ENCODE peak calls at places on chromosomes 2 and 18, in eight cellular contexts. One of them, this sample, is unnamed.

GRCh38 chr18:62200121-62200914 is 13.3 kb downstream of the RELCH start:
- DNase-seq in psoas muscle: no peak
- DNase-seq in kidney: no peak
- DNase-seq in heart left ventricle: no peak
- DNase-seq in right lobe of liver: no peak
- DNase-seq in lung: no peak
- DNase-seq in left ventricle myocardium inferior: no peak
- DNase-seq in esophagus squamous epithelium: no peak
- DNase-seq in this sample: no peak

GRCh38 chr2:241612156-241613017 is 24.6 kb downstream of the THAP4 start:
- DNase-seq in psoas muscle: no peak
- DNase-seq in lung: no peak
- DNase-seq in left ventricle myocardium inferior: no peak
- DNase-seq in kidney: no peak
- DNase-seq in right lobe of liver: no peak
- DNase-seq in heart left ventricle: no peak
- DNase-seq in esophagus squamous epithelium: no peak
- DNase-seq in this sample: no peak

GRCh38 chr2:232325324-232326273 is 53.0 kb upstream of the ALPP start:
- DNase-seq in heart left ventricle: no peak
- DNase-seq in psoas muscle: peak; percentile 81
- DNase-seq in esophagus squamous epithelium: no peak
- DNase-seq in right lobe of liver: peak; percentile 74
- DNase-seq in left ventricle myocardium inferior: peak; percentile 59
- DNase-seq in lung: peak; percentile 54
- DNase-seq in kidney: peak; percentile 78
- DNase-seq in this sample: no peak

GRCh38 chr2:3101704-3102055 is 275.9 kb downstream of the EIPR1 start:
- DNase-seq in lung: peak; percentile 25
- DNase-seq in left ventricle myocardium inferior: no peak
- DNase-seq in heart left ventricle: no peak
- DNase-seq in psoas muscle: no peak
- DNase-seq in esophagus squamous epithelium: no peak
- DNase-seq in right lobe of liver: no peak
- DNase-seq in kidney: peak; percentile 45
- DNase-seq in this sample: no peak

GRCh38 chr2:56580242-56580641 is 396.5 kb downstream of the CCDC85A start:
- DNase-seq in left ventricle myocardium inferior: no peak
- DNase-seq in esophagus squamous epithelium: no peak
- DNase-seq in lung: no peak
- DNase-seq in psoas muscle: no peak
- DNase-seq in kidney: no peak
- DNase-seq in right lobe of liver: no peak
- DNase-seq in heart left ventricle: no peak
- DNase-seq in this sample: no peak

GRCh38 chr18:23943104-23943503 is 71.5 kb upstream of the TTC39C start:
- DNase-seq in lung: no peak
- DNase-seq in esophagus squamous epithelium: no peak
- DNase-seq in kidney: no peak
- DNase-seq in psoas muscle: no peak
- DNase-seq in right lobe of liver: no peak
- DNase-seq in left ventricle myocardium inferior: no peak
- DNase-seq in heart left ventricle: no peak
- DNase-seq in this sample: no peak

GRCh38 chr2:51225377-51225776 is 193.4 kb upstream of the NRXN1 start:
- DNase-seq in left ventricle myocardium inferior: no peak
- DNase-seq in lung: no peak
- DNase-seq in right lobe of liver: no peak
- DNase-seq in kidney: no peak
- DNase-seq in esophagus squamous epithelium: no peak
- DNase-seq in psoas muscle: no peak
- DNase-seq in heart left ventricle: no peak
- DNase-seq in this sample: no peak

GRCh38 chr2:172101008-172101706 is 1.5 kb downstream of the DLX2 start:
- DNase-seq in psoas muscle: no peak
- DNase-seq in lung: no peak
- DNase-seq in left ventricle myocardium inferior: no peak
- DNase-seq in esophagus squamous epithelium: no peak
- DNase-seq in right lobe of liver: no peak
- DNase-seq in kidney: peak; percentile 53
- DNase-seq in heart left ventricle: no peak
- DNase-seq in this sample: no peak

GRCh38 chr2:151337643-151338042 is 19.7 kb upstream of the TNFAIP6 start:
- DNase-seq in right lobe of liver: no peak
- DNase-seq in heart left ventricle: no peak
- DNase-seq in kidney: no peak
- DNase-seq in psoas muscle: no peak
- DNase-seq in esophagus squamous epithelium: no peak
- DNase-seq in left ventricle myocardium inferior: no peak
- DNase-seq in lung: no peak
- DNase-seq in this sample: no peak

GRCh38 chr2:132670961-132671781 is 1.2 kb upstream of the LYPD1 start:
- DNase-seq in right lobe of liver: no peak
- DNase-seq in esophagus squamous epithelium: no peak
- DNase-seq in lung: no peak
- DNase-seq in psoas muscle: no peak
- DNase-seq in kidney: no peak
- DNase-seq in left ventricle myocardium inferior: no peak
- DNase-seq in heart left ventricle: no peak
- DNase-seq in this sample: no peak

GRCh38 chr2:235523021-235523420 is 29.2 kb downstream of the AGAP1 start:
- DNase-seq in right lobe of liver: no peak
- DNase-seq in esophagus squamous epithelium: no peak
- DNase-seq in psoas muscle: no peak
- DNase-seq in heart left ventricle: no peak
- DNase-seq in lung: no peak
- DNase-seq in kidney: peak; percentile 7
- DNase-seq in left ventricle myocardium inferior: no peak
- DNase-seq in this sample: no peak

GRCh38 chr2:58289029-58289428 is 47.9 kb upstream of the FANCL start:
- DNase-seq in right lobe of liver: no peak
- DNase-seq in heart left ventricle: no peak
- DNase-seq in lung: no peak
- DNase-seq in psoas muscle: no peak
- DNase-seq in left ventricle myocardium inferior: no peak
- DNase-seq in esophagus squamous epithelium: no peak
- DNase-seq in kidney: no peak
- DNase-seq in this sample: no peak

DNA sequence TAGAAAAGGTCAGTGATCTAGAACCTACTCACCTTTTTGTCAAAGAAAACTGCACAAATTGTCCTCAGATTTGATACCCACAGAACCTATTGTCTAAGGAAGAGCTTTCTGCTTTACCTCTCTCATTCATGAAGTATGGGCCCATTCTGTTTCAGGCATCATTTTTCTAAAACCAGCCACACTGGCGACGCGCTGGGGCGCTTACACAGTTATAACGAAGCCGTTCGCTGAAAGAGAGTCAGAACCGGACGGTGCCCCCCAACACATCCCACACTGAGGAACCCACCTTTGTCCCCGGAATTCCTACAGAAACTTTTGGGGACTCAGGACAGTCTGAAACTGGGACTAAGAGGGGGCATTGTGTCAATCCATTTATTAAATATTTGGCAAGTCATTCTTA is 206.3 kb upstream of the HAAO start:
- DNase-seq in right lobe of liver: peak; percentile 5
- DNase-seq in lung: no peak
- DNase-seq in left ventricle myocardium inferior: no peak
- DNase-seq in esophagus squamous epithelium: no peak
- DNase-seq in kidney: no peak
- DNase-seq in heart left ventricle: no peak
- DNase-seq in psoas muscle: no peak
- DNase-seq in this sample: no peak
- H3K27ac ChIP-seq in right lobe of liver: no peak overlapping the region
- H3K27ac ChIP-seq in lung: no peak overlapping the region
- H3K27ac ChIP-seq in left ventricle myocardium inferior: no peak overlapping the region
- H3K27ac ChIP-seq in esophagus squamous epithelium: peak overlapping the region; percentile 90
- H3K27ac ChIP-seq in kidney: no peak overlapping the region
- H3K27ac ChIP-seq in heart left ventricle: no peak overlapping the region
- H3K27ac ChIP-seq in psoas muscle: no peak overlapping the region
- H3K27ac ChIP-seq in this sample: no peak overlapping the region

GRCh38 chr2:234437642-234438321 is 59.1 kb downstream of the ARL4C start:
- DNase-seq in left ventricle myocardium inferior: peak; percentile 24
- DNase-seq in heart left ventricle: no peak
- DNase-seq in esophagus squamous epithelium: no peak
- DNase-seq in psoas muscle: no peak
- DNase-seq in right lobe of liver: no peak
- DNase-seq in lung: no peak
- DNase-seq in kidney: no peak
- DNase-seq in this sample: no peak

GRCh38 chr2:234436482-234436837 is 60.4 kb downstream of the ARL4C start:
- DNase-seq in right lobe of liver: no peak
- DNase-seq in esophagus squamous epithelium: no peak
- DNase-seq in lung: no peak
- DNase-seq in left ventricle myocardium inferior: no peak
- DNase-seq in heart left ventricle: no peak
- DNase-seq in psoas muscle: no peak
- DNase-seq in kidney: no peak
- DNase-seq in this sample: no peak

GRCh38 chr2:234438322-234438977 is 58.4 kb downstream of the ARL4C start:
- DNase-seq in kidney: no peak
- DNase-seq in psoas muscle: no peak
- DNase-seq in right lobe of liver: no peak
- DNase-seq in heart left ventricle: no peak
- DNase-seq in esophagus squamous epithelium: no peak
- DNase-seq in lung: no peak
- DNase-seq in left ventricle myocardium inferior: no peak
- DNase-seq in this sample: no peak

GRCh38 chr2:234433201-234433600 is 63.7 kb downstream of the ARL4C start:
- DNase-seq in lung: no peak
- DNase-seq in heart left ventricle: no peak
- DNase-seq in left ventricle myocardium inferior: no peak
- DNase-seq in psoas muscle: no peak
- DNase-seq in right lobe of liver: no peak
- DNase-seq in esophagus squamous epithelium: no peak
- DNase-seq in kidney: no peak
- DNase-seq in this sample: no peak

DNA sequence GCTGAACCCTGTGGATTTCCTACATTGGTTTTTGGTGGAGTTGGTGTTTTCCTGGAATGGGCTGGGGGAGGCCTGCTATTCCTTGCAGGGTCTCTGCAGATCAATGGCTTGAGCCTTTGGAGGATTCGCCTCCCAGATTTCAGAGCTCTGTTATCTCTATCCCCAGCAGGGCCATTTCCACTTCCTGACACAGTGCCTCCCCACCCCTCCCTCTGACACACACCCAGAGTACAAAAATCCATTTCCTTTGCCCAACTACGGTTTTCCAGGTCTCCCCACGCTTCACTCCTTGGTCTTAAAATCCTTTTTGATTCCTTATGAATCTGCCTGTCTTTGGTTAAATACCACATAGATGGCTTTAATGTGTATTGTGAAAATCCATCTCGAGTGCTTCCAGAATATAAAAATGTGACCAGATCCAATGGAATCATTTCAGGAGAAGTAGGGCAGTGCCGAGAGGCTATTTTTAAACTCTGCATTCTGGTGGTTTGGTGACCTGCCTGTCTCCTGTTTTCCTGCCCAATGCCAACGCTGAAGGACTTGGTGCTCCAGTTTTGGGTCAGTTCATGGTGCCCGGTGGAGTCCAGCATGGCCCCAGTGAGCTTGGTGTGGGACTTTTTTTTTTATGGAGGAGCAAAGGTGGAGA is 60.9 kb downstream of the ARL4C start:
- DNase-seq in heart left ventricle: no peak
- DNase-seq in left ventricle myocardium inferior: no peak
- DNase-seq in kidney: no peak
- DNase-seq in psoas muscle: no peak
- DNase-seq in esophagus squamous epithelium: no peak
- DNase-seq in lung: no peak
- DNase-seq in right lobe of liver: no peak
- DNase-seq in this sample: no peak
- H3K27ac ChIP-seq in heart left ventricle: no peak overlapping the region
- H3K27ac ChIP-seq in left ventricle myocardium inferior: peak overlapping the region; percentile 22
- H3K27ac ChIP-seq in kidney: no peak overlapping the region
- H3K27ac ChIP-seq in psoas muscle: no peak overlapping the region
- H3K27ac ChIP-seq in esophagus squamous epithelium: no peak overlapping the region
- H3K27ac ChIP-seq in lung: peak overlapping the region; percentile 52
- H3K27ac ChIP-seq in right lobe of liver: no peak overlapping the region
- H3K27ac ChIP-seq in this sample: no peak overlapping the region

GRCh38 chr2:133760366-133760765 is 192.1 kb upstream of the NCKAP5 start:
- DNase-seq in lung: no peak
- DNase-seq in esophagus squamous epithelium: no peak
- DNase-seq in left ventricle myocardium inferior: no peak
- DNase-seq in kidney: no peak
- DNase-seq in heart left ventricle: no peak
- DNase-seq in psoas muscle: no peak
- DNase-seq in right lobe of liver: no peak
- DNase-seq in this sample: no peak

GRCh38 chr2:133755515-133756311 is 187.4 kb upstream of the NCKAP5 start:
- DNase-seq in left ventricle myocardium inferior: no peak
- DNase-seq in psoas muscle: no peak
- DNase-seq in right lobe of liver: no peak
- DNase-seq in lung: no peak
- DNase-seq in esophagus squamous epithelium: no peak
- DNase-seq in kidney: no peak
- DNase-seq in heart left ventricle: no peak
- DNase-seq in this sample: no peak

GRCh38 chr2:133753665-133754064 is 185.4 kb upstream of the NCKAP5 start:
- DNase-seq in esophagus squamous epithelium: no peak
- DNase-seq in right lobe of liver: no peak
- DNase-seq in kidney: no peak
- DNase-seq in heart left ventricle: peak; percentile 43
- DNase-seq in psoas muscle: no peak
- DNase-seq in lung: no peak
- DNase-seq in left ventricle myocardium inferior: no peak
- DNase-seq in this sample: no peak

GRCh38 chr2:133756833-133757232 is 188.6 kb upstream of the NCKAP5 start:
- DNase-seq in psoas muscle: no peak
- DNase-seq in esophagus squamous epithelium: no peak
- DNase-seq in kidney: no peak
- DNase-seq in heart left ventricle: no peak
- DNase-seq in right lobe of liver: no peak
- DNase-seq in left ventricle myocardium inferior: no peak
- DNase-seq in lung: no peak
- DNase-seq in this sample: no peak
- H3K27ac ChIP-seq in psoas muscle: no peak overlapping the region
- H3K27ac ChIP-seq in esophagus squamous epithelium: peak overlapping the region; percentile 54
- H3K27ac ChIP-seq in kidney: no peak overlapping the region
- H3K27ac ChIP-seq in heart left ventricle: no peak overlapping the region
- H3K27ac ChIP-seq in right lobe of liver: no peak overlapping the region
- H3K27ac ChIP-seq in left ventricle myocardium inferior: no peak overlapping the region
- H3K27ac ChIP-seq in lung: no peak overlapping the region
- H3K27ac ChIP-seq in this sample: no peak overlapping the region

GRCh38 chr2:115484483-115484882 is 1042.0 kb downstream of the DPP10 start:
- DNase-seq in kidney: no peak
- DNase-seq in lung: no peak
- DNase-seq in heart left ventricle: no peak
- DNase-seq in esophagus squamous epithelium: no peak
- DNase-seq in psoas muscle: no peak
- DNase-seq in right lobe of liver: no peak
- DNase-seq in left ventricle myocardium inferior: no peak
- DNase-seq in this sample: no peak
- H3K27ac ChIP-seq in kidney: no peak overlapping the region
- H3K27ac ChIP-seq in lung: no peak overlapping the region
- H3K27ac ChIP-seq in heart left ventricle: no peak overlapping the region
- H3K27ac ChIP-seq in esophagus squamous epithelium: no peak overlapping the region
- H3K27ac ChIP-seq in psoas muscle: no peak overlapping the region
- H3K27ac ChIP-seq in right lobe of liver: no peak overlapping the region
- H3K27ac ChIP-seq in left ventricle myocardium inferior: no peak overlapping the region
- H3K27ac ChIP-seq in this sample: no peak overlapping the region

This sample was measured in substantia nigra.